ENCODE peak calls at places on chromosomes 3 and 15, in nine cellular contexts. O is IMR-90; W is CD8-positive, alpha-beta T cell; P is H1; I is suprapubic skin; C is H9; Z is ovary; M is uterus; K is Panc1. H is an unnamed sample.

GRCh38 chr15:84773716-84774115 is 25.3 kb downstream of the ZNF592 start:
- DNase-seq in O (no peak), W (no peak), P (no peak), I (no peak), C (no peak), Z (no peak), M (no peak), K (no peak), H (no peak)

GRCh38 chr3:5298453-5298852 is 110.9 kb downstream of the EDEM1 start:
- DNase-seq in O (no peak), W (no peak), P (no peak), I (no peak), C (no peak), Z (no peak), M (no peak), K (no peak), H (no peak)

GRCh38 chr15:44738340-44738984 is 2.1 kb downstream of the TRIM69 start:
- DNase-seq in O (peak; percentile 65), W (no peak), P (no peak), I (no peak), C (no peak), Z (no peak), M (no peak), K (no peak), H (no peak)

GRCh38 chr3:177959188-177959587 is 577.0 kb upstream of the KCNMB2 start:
- DNase-seq in O (no peak), W (no peak), P (no peak), I (no peak), C (no peak), Z (no peak), M (no peak), K (no peak), H (no peak)

GRCh38 chr3:43895573-43895972 is 204.8 kb downstream of the ABHD5 start:
- DNase-seq in O (no peak), W (no peak), P (no peak), I (no peak), C (no peak), Z (no peak), M (no peak), K (no peak), H (no peak)

GRCh38 chr15:28935316-28935715 is 49.5 kb downstream of the APBA2 start:
- DNase-seq in O (no peak), W (peak; percentile 49), P (no peak), I (no peak), C (peak; percentile 74), Z (no peak), M (no peak), K (no peak), H (no peak)

GRCh38 chr3:150484410-150484809 is 61.9 kb downstream of the SERP1 start:
- DNase-seq in O (no peak), W (no peak), P (no peak), I (no peak), C (no peak), Z (no peak), M (no peak), K (no peak), H (no peak)

GRCh38 chr3:197216169-197216860 is 82.1 kb downstream of the DLG1 start:
- DNase-seq in O (peak; percentile 75), W (no peak), P (no peak), I (no peak), C (no peak), Z (no peak), M (no peak), K (no peak), H (no peak)

GRCh38 chr15:23687143-23687470 is at the start of gene NDN:
- DNase-seq in O (peak; percentile 52), W (no peak), P (no peak), I (no peak), C (peak; percentile 79), Z (peak; percentile 75), M (peak; percentile 34), K (no peak), H (peak; percentile 42)

GRCh38 chr15:23686466-23687142 is 501 bp downstream of the NDN start:
- DNase-seq in O (peak; percentile 4), W (no peak), P (no peak), I (no peak), C (peak; percentile 26), Z (peak; percentile 16), M (no peak), K (no peak), H (no peak)

GRCh38 chr15:23690015-23690414 is 2.9 kb upstream of the NDN start:
- DNase-seq in O (no peak), W (no peak), P (no peak), I (no peak), C (no peak), Z (no peak), M (peak; percentile 47), K (no peak), H (no peak)

GRCh38 chr15:23694592-23694991 is 7.5 kb upstream of the NDN start:
- DNase-seq in O (no peak), W (no peak), P (no peak), I (no peak), C (no peak), Z (no peak), M (no peak), K (no peak), H (no peak)

GRCh38 chr15:23690450-23690852 is 3.3 kb upstream of the NDN start:
- DNase-seq in O (peak; percentile 61), W (no peak), P (no peak), I (no peak), C (peak; percentile 61), Z (peak; percentile 82), M (peak; percentile 83), K (no peak), H (peak; percentile 51)
- H3K9me3 ChIP-seq in O (no peaks in the 10 kb centered on the region), W (no peaks in the 10 kb centered on the region), P (peaks cover 79% of the 10 kb centered on the region), I (no peaks in the 10 kb centered on the region), C (peaks cover 58% of the 10 kb centered on the region), Z (no peaks in the 10 kb centered on the region), M (no peaks in the 10 kb centered on the region), K (peaks cover 3% of the 10 kb centered on the region), H (no peaks in the 10 kb centered on the region)

DNA sequence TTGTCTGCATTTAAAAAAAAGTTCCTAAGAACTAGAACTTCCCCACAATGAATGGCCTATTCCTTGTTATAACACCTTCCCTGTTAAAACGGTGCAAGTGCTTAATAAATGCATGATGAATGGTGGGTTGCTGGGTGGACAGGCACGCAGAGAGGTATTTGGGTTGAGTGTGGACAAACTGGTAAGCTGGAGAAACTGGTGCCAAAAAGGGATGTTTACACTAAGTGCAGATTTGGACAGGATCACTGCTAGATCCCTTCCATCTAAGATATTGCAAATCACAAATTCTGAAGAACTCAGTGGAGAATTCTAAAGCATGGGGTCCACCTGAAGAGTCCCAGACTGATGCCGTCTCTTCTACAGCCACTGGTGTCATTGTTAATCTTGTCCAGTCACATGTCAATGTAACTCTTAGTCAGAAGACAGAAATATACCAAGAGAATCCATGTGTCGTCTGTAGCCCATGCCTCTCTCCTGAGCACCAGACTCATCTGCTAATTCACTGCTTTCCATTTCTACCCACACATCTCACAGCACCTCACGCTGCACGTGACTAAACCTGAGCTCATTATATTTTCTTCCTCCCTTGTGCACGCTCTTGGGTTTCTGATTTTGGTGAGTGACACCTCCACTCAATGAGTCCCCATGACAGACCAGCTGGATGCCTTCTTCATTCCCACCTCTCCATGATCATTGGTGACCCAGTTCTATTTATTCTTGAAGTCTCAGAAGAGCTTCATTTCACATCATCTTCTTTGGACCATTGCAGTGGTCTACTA is 328.9 kb downstream of the THSD4 start:
- DNase-seq in O (no peak), W (no peak), P (no peak), I (no peak), C (no peak), Z (no peak), M (no peak), K (no peak), H (no peak)
- TF ChIP-seq CTCF in O (no peak), W (no peak), P (no peak), I (no peak), C (no peak), Z (no peak), M (no peak), K (no peak), H (no peak)

GRCh38 chr15:74785716-74786032 is 3.8 kb downstream of the CSK start:
- DNase-seq in O (no peak), W (no peak), P (no peak), I (no peak), C (no peak), Z (no peak), M (no peak), K (no peak), H (no peak)

GRCh38 chr15:74783072-74783807 is 1.4 kb downstream of the CSK start:
- DNase-seq in O (peak; percentile 36), W (no peak), P (no peak), I (no peak), C (no peak), Z (no peak), M (no peak), K (no peak), H (no peak)

GRCh38 chr15:74784854-74785715 is 3.2 kb downstream of the CSK start:
- DNase-seq in O (no peak), W (no peak), P (no peak), I (no peak), C (no peak), Z (no peak), M (no peak), K (no peak), H (no peak)

GRCh38 chr15:74783808-74784175 is 1.9 kb downstream of the CSK start:
- DNase-seq in O (no peak), W (no peak), P (no peak), I (no peak), C (no peak), Z (no peak), M (no peak), K (no peak), H (no peak)

DNA sequence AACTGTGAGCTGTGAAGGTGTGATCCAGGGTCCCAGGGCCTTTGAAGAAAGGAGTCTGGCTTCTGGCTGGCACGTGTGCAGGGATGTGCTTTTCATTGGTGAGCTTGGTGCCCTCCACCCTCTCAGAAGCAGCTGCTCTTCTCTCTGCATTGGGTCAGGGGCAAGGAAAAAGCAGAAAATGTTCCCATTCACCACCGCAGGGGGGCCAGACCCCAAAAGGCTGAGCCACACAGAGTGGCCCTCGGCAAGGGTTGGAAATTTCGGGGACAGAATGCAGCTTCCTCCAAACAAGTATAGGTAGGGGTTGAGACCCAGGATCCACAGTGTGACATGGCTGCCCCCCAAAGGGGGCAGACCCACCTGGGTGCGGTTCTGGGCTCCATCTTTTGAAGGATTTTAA is 2.5 kb downstream of the CSK start:
- DNase-seq in O (no peak), W (no peak), P (no peak), I (no peak), C (no peak), Z (no peak), M (no peak), K (no peak), H (no peak)
- H3K4me1 ChIP-seq in O (peaks cover 26% of the 10 kb centered on the region), W (peaks cover 68% of the 10 kb centered on the region), P (peaks cover 34% of the 10 kb centered on the region), I (peaks cover 86% of the 10 kb centered on the region), C (peaks cover 7% of the 10 kb centered on the region), Z (peaks cover 22% of the 10 kb centered on the region), M (peaks cover 32% of the 10 kb centered on the region), K (peaks cover 58% of the 10 kb centered on the region), H (peaks cover 61% of the 10 kb centered on the region)

GRCh38 chr3:34955684-34956083 is 683.6 kb upstream of the ARPP21 start:
- DNase-seq in O (no peak), W (no peak), P (no peak), I (no peak), C (no peak), Z (no peak), M (no peak), K (no peak), H (no peak)
- H3K9me3 ChIP-seq in O (peaks cover 4% of the 10 kb centered on the region), W (no peaks in the 10 kb centered on the region), P (no peaks in the 10 kb centered on the region), I (no peaks in the 10 kb centered on the region), C (no peaks in the 10 kb centered on the region), Z (no peaks in the 10 kb centered on the region), M (no peaks in the 10 kb centered on the region), K (no peaks in the 10 kb centered on the region), H (no peaks in the 10 kb centered on the region)

H was measured in lung.